ENCODE peak calls at places on chromosomes 6 and 20, in ten cellular contexts. F is activated naive CD8-positive, alpha-beta T cell treated with anti-CD3 and anti-CD28 coated beads, Interleukin-2, amount 10 ng/mL, durations not matched to agents 7 days and 5 days; W is stimulated activated CD8-positive, alpha-beta memory T cell treated with anti-CD3 and anti-CD28 coated beads, Interleukin-4, amount 100 ng/mL, for 24 hours; D is esophagus squamous epithelium; A is GDM1; G is SHP77; E is mucosa of descending colon; Q is HS-5; R is NCI-H460; J is NCI-H2081 treated with DMSO at 0.1 percent for 48 hours. U is an unnamed sample.

GRCh38 chr6:110020888-110021287 is 42.8 kb downstream of the GPR6 start:
- DNase-seq in F (no peak), W (no peak), D (no peak), A (peak), G (no peak), E (no peak), Q (no peak), R (no peak), J (no peak), U (no peak)

GRCh38 chr20:37530696-37531095 is 3.0 kb upstream of the BLCAP start:
- DNase-seq in F (no peak), W (no peak), D (no peak), A (no peak), G (no peak), E (no peak), Q (no peak), R (no peak), J (no peak), U (no peak)

GRCh38 chr6:160131636-160132296 is 10.2 kb downstream of the SLC22A1 start:
- DNase-seq in F (no peak), W (no peak), D (no peak), A (no peak), G (no peak), E (no peak), Q (no peak), R (no peak), J (no peak), U (no peak)

GRCh38 chr6:156828280-156828703 is 51.1 kb downstream of the ARID1B start:
- DNase-seq in F (no peak), W (no peak), D (no peak), A (no peak), G (no peak), E (no peak), Q (peak), R (peak), J (no peak), U (no peak)

GRCh38 chr20:34315236-34315635 is 12.1 kb upstream of the AHCY start:
- DNase-seq in F (no peak), W (no peak), D (no peak), A (no peak), G (no peak), E (no peak), Q (no peak), R (no peak), J (no peak), U (no peak)

GRCh38 chr6:160678744-160679401 is 14.8 kb upstream of the LPA start:
- DNase-seq in F (no peak), W (no peak), D (no peak), A (no peak), G (no peak), E (no peak), Q (no peak), R (no peak), J (no peak), U (no peak)

GRCh38 chr6:167056370-167056769 is 57.2 kb downstream of the CEP43 start:
- DNase-seq in F (no peak), W (no peak), D (no peak), A (peak), G (no peak), E (no peak), Q (no peak), R (no peak), J (no peak), U (no peak)

GRCh38 chr20:46631212-46631869 is 19.9 kb downstream of the SLC13A3 start:
- DNase-seq in F (no peak), W (no peak), D (no peak), A (no peak), G (no peak), E (no peak), Q (no peak), R (no peak), J (no peak), U (no peak)

GRCh38 chr20:36541227-36542018 is at the start of gene MYL9:
- DNase-seq in F (no peak), W (no peak), D (no peak), A (no peak), G (no peak), E (peak), Q (no peak), R (peak), J (no peak), U (no peak)

GRCh38 chr6:160461641-160462040 is 113.5 kb downstream of the SLC22A3 start:
- DNase-seq in F (no peak), W (no peak), D (no peak), A (no peak), G (no peak), E (no peak), Q (no peak), R (no peak), J (no peak), U (no peak)

GRCh38 chr6:169251371-169251802 is 2.3 kb downstream of the THBS2 start:
- DNase-seq in F (no peak), W (no peak), D (no peak), A (no peak), G (no peak), E (no peak), Q (no peak), R (no peak), J (no peak), U (no peak)

GRCh38 chr6:106847116-106847515 is 127.4 kb downstream of the CD24 start:
- DNase-seq in F (no peak), W (no peak), D (no peak), A (no peak), G (no peak), E (no peak), Q (no peak), R (no peak), J (no peak), U (no peak)

GRCh38 chr20:33677991-33678431 is 3.8 kb upstream of the NECAB3 start:
- DNase-seq in F (no peak), W (no peak), D (no peak), A (no peak), G (no peak), E (peak), Q (no peak), R (no peak), J (no peak), U (no peak)

GRCh38 chr6:165616116-165616515 is 46.9 kb downstream of the PDE10A start:
- DNase-seq in F (no peak), W (no peak), D (no peak), A (no peak), G (no peak), E (no peak), Q (no peak), R (no peak), J (no peak), U (no peak)

GRCh38 chr6:72650081-72650745 is 28.3 kb downstream of the KCNQ5 start:
- DNase-seq in F (no peak), W (no peak), D (no peak), A (no peak), G (no peak), E (no peak), Q (no peak), R (no peak), J (no peak), U (no peak)

GRCh38 chr6:37679539-37680476 is 17.9 kb downstream of the MDGA1 start:
- DNase-seq in F (no peak), W (no peak), D (no peak), A (no peak), G (no peak), E (no peak), Q (no peak), R (peak), J (no peak), U (no peak)

GRCh38 chr6:15577550-15578171 is 85.2 kb downstream of the DTNBP1 start:
- DNase-seq in F (no peak), W (no peak), D (no peak), A (no peak), G (no peak), E (no peak), Q (no peak), R (no peak), J (no peak), U (no peak)

GRCh38 chr6:39566381-39566934 is 158.8 kb downstream of the KIF6 start:
- DNase-seq in F (no peak), W (no peak), D (no peak), A (no peak), G (no peak), E (no peak), Q (no peak), R (no peak), J (no peak), U (no peak)

GRCh38 chr6:70150521-70150920 is 152.4 kb downstream of the COL9A1 start:
- DNase-seq in F (no peak), W (no peak), D (no peak), A (no peak), G (no peak), E (no peak), Q (no peak), R (no peak), J (no peak), U (no peak)

GRCh38 chr20:6081236-6081635 is 27.4 kb upstream of the LRRN4 start:
- DNase-seq in F (no peak), W (no peak), D (no peak), A (no peak), G (no peak), E (no peak), Q (peak), R (no peak), J (no peak), U (no peak)

GRCh38 chr20:33733654-33734576 is 2.1 kb downstream of the ZNF341 start:
- DNase-seq in F (no peak), W (no peak), D (no peak), A (peak), G (no peak), E (peak), Q (peak), R (peak), J (no peak), U (no peak)

GRCh38 chr20:13422637-13423036 is 201.6 kb downstream of the ISM1 start:
- DNase-seq in F (no peak), W (no peak), D (no peak), A (no peak), G (no peak), E (no peak), Q (no peak), R (peak), J (no peak), U (no peak)

GRCh38 chr6:12875061-12875460 is 158.5 kb downstream of the PHACTR1 start:
- DNase-seq in F (no peak), W (no peak), D (no peak), A (no peak), G (no peak), E (no peak), Q (peak), R (no peak), J (no peak), U (no peak)

GRCh38 chr6:106820412-106820852 is 154.1 kb downstream of the CD24 start:
- DNase-seq in F (no peak), W (no peak), D (no peak), A (no peak), G (no peak), E (no peak), Q (no peak), R (no peak), J (no peak), U (no peak)

GRCh38 chr20:50129662-50130345 is 16.9 kb upstream of the UBE2V1 start:
- DNase-seq in F (no peak), W (no peak), D (no peak), A (no peak), G (no peak), E (no peak), Q (no peak), R (no peak), J (no peak), U (no peak)

GRCh38 chr20:11870411-11870810 is 47.3 kb upstream of the BTBD3 start:
- DNase-seq in F (no peak), W (no peak), D (no peak), A (no peak), G (no peak), E (no peak), Q (no peak), R (no peak), J (no peak), U (no peak)

GRCh38 chr6:18501313-18502013 is 114.3 kb downstream of the RNF144B start:
- DNase-seq in F (no peak), W (no peak), D (no peak), A (peak), G (no peak), E (peak), Q (peak), R (no peak), J (no peak), U (no peak)

GRCh38 chr20:8215516-8215915 is 83.5 kb downstream of the PLCB1 start:
- DNase-seq in F (no peak), W (no peak), D (no peak), A (no peak), G (peak), E (no peak), Q (no peak), R (no peak), J (no peak), U (no peak)

GRCh38 chr6:27472182-27472616 is 706 bp downstream of the ZNF184 start:
- DNase-seq in F (no peak), W (peak), D (no peak), A (peak), G (peak), E (no peak), Q (no peak), R (peak), J (peak), U (peak)

GRCh38 chr6:19035454-19035853 is 648.3 kb downstream of the RNF144B start:
- DNase-seq in F (no peak), W (no peak), D (no peak), A (no peak), G (no peak), E (no peak), Q (no peak), R (no peak), J (no peak), U (no peak)

GRCh38 chr6:116238083-116238482 is 15.8 kb downstream of the TSPYL4 start:
- DNase-seq in F (no peak), W (no peak), D (no peak), A (no peak), G (no peak), E (no peak), Q (no peak), R (no peak), J (no peak), U (no peak)

GRCh38 chr6:163318071-163318786 is 96.3 kb upstream of the QKI start:
- DNase-seq in F (no peak), W (no peak), D (no peak), A (no peak), G (no peak), E (no peak), Q (no peak), R (no peak), J (no peak), U (no peak)

GRCh38 chr6:25749837-25750236 is 4.7 kb upstream of the SLC17A4 start:
- DNase-seq in F (no peak), W (no peak), D (no peak), A (peak), G (no peak), E (no peak), Q (no peak), R (no peak), J (no peak), U (no peak)

GRCh38 chr6:166907871-166908806 is 48.2 kb downstream of the RNASET2 start:
- DNase-seq in F (no peak), W (no peak), D (no peak), A (no peak), G (no peak), E (no peak), Q (no peak), R (no peak), J (no peak), U (no peak)

GRCh38 chr6:121595646-121596045 is 160.2 kb downstream of the GJA1 start:
- DNase-seq in F (no peak), W (no peak), D (no peak), A (no peak), G (no peak), E (no peak), Q (no peak), R (no peak), J (no peak), U (no peak)

U was measured in NCI-H774.